ENCODE peak calls at places on chromosome 4, in seven cellular contexts. X, R, P, D, K, V and B are unnamed samples.

GRCh38 chr4:180426938-180427337 is 1816.3 kb upstream of the TENM3 start:
- DNase-seq in V (no peak), P (no peak), D (no peak), X (no peak), R (no peak), K (no peak), B (no peak)

GRCh38 chr4:3706111-3706511 is 60.1 kb upstream of the ADRA2C start:
- DNase-seq in K (no peak), R (no peak), P (no peak), V (no peak), D (no peak), X (peak), B (no peak)

GRCh38 chr4:185826381-185826780 is 14.4 kb upstream of the SORBS2 start:
- DNase-seq in P (no peak), X (no peak), R (no peak), D (no peak), V (no peak), K (no peak), B (no peak)

GRCh38 chr4:168200685-168201084 is 108.3 kb downstream of the ANXA10 start:
- DNase-seq in X (no peak), V (no peak), D (no peak), K (no peak), P (no peak), R (no peak), B (no peak)

GRCh38 chr4:126354784-126355183 is 1040.0 kb downstream of the FAT4 start:
- DNase-seq in V (no peak), R (no peak), D (no peak), K (no peak), P (no peak), X (no peak), B (no peak)

GRCh38 chr4:77174426-77174825 is 17.4 kb downstream of the CCNG2 start:
- DNase-seq in V (no peak), R (no peak), X (no peak), P (no peak), D (no peak), K (no peak), B (no peak)

GRCh38 chr4:54661156-54661555 is 3.4 kb downstream of the KIT start:
- DNase-seq in R (no peak), P (no peak), D (no peak), V (no peak), X (no peak), K (no peak), B (peak)

GRCh38 chr4:142354041-142354440 is 492.1 kb downstream of the INPP4B start:
- DNase-seq in K (no peak), V (no peak), D (no peak), R (no peak), P (no peak), X (no peak), B (no peak)

GRCh38 chr4:24742773-24743676 is 52.3 kb upstream of the SOD3 start:
- DNase-seq in P (no peak), X (no peak), R (no peak), K (no peak), D (no peak), V (no peak), B (no peak)

GRCh38 chr4:84661191-84661944 is 78.4 kb downstream of the CDS1 start:
- DNase-seq in V (no peak), D (no peak), P (no peak), K (no peak), X (no peak), R (no peak), B (no peak)

GRCh38 chr4:128225148-128225547 is 62.5 kb downstream of the PGRMC2 start:
- DNase-seq in K (peak), X (no peak), P (no peak), V (no peak), R (no peak), D (no peak), B (no peak)

GRCh38 chr4:174217273-174218126 is 66.0 kb downstream of the FBXO8 start:
- DNase-seq in K (no peak), R (no peak), V (no peak), P (no peak), D (no peak), X (peak), B (peak)

GRCh38 chr4:78288327-78288726 is 231.2 kb downstream of the FRAS1 start:
- DNase-seq in D (no peak), V (no peak), X (no peak), P (no peak), R (no peak), K (no peak), B (no peak)

GRCh38 chr4:140152760-140153418 is 1.1 kb downstream of the MAML3 start:
- DNase-seq in R (peak), X (peak), K (no peak), V (peak), P (peak), D (peak), B (no peak)

GRCh38 chr4:145178740-145179139 is 1.6 kb downstream of the OTUD4 start:
- DNase-seq in P (no peak), V (no peak), R (no peak), X (no peak), K (no peak), D (no peak), B (no peak)

GRCh38 chr4:111512081-111512774 is 633.0 kb upstream of the FAM241A start:
- DNase-seq in P (no peak), K (peak), D (no peak), R (no peak), X (no peak), V (no peak), B (peak)

GRCh38 chr4:80925293-80925692 is 105.2 kb upstream of the BMP3 start:
- DNase-seq in K (no peak), X (no peak), V (no peak), R (no peak), D (no peak), P (no peak), B (no peak)

GRCh38 chr4:165548702-165549101 is 169.9 kb downstream of the CPE start:
- DNase-seq in D (no peak), X (no peak), K (no peak), P (no peak), V (no peak), R (no peak), B (no peak)

GRCh38 chr4:40003986-40004385 is 26.3 kb upstream of the PDS5A start:
- DNase-seq in R (no peak), P (no peak), V (no peak), X (no peak), D (no peak), K (peak), B (peak)

GRCh38 chr4:107863850-107864371 is 39.2 kb downstream of the SGMS2 start:
- DNase-seq in X (no peak), P (no peak), R (no peak), K (no peak), V (no peak), D (no peak), B (no peak)

GRCh38 chr4:124202106-124202505 is 510.4 kb downstream of the ANKRD50 start:
- DNase-seq in K (no peak), R (no peak), X (no peak), P (no peak), V (no peak), D (no peak), B (no peak)

GRCh38 chr4:89579776-89580175 is 257.2 kb downstream of the SNCA start:
- DNase-seq in R (no peak), D (no peak), K (no peak), V (no peak), P (no peak), X (no peak), B (no peak)

GRCh38 chr4:56745082-56745481 is 64.0 kb upstream of the HOPX start:
- DNase-seq in P (no peak), R (no peak), D (no peak), K (no peak), V (no peak), X (no peak), B (no peak)

GRCh38 chr4:6892190-6892908 is 17.3 kb upstream of the TBC1D14 start:
- DNase-seq in X (no peak), R (peak), V (no peak), P (no peak), K (no peak), D (no peak), B (no peak)

GRCh38 chr4:86579941-86580340 is 14.2 kb upstream of the PTPN13 start:
- DNase-seq in V (no peak), K (no peak), D (no peak), R (no peak), X (no peak), P (no peak), B (no peak)

GRCh38 chr4:123299212-123299651 is 97.4 kb upstream of the SPRY1 start:
- DNase-seq in K (peak), X (no peak), P (no peak), R (no peak), V (no peak), D (no peak), B (peak)

GRCh38 chr4:33334416-33334815 is 2614.2 kb downstream of the PCDH7 start:
- DNase-seq in X (no peak), R (no peak), D (no peak), P (no peak), K (no peak), V (no peak), B (no peak)

GRCh38 chr4:100042235-100042634 is 92.2 kb upstream of the H2AZ1 start:
- DNase-seq in K (no peak), X (no peak), R (no peak), P (no peak), V (no peak), D (no peak), B (no peak)